ENCODE peak calls at places on chromosome 2, in seven cellular contexts. One of them, this sample, is unnamed.

GRCh38 chr2:86631846-86632485 is 8.3 kb upstream of the RNF103 start:
- DNase-seq in suprapubic skin: no peak
- DNase-seq in ovary: no peak
- DNase-seq in right lobe of liver: no peak
- DNase-seq in thoracic aorta: no peak
- DNase-seq in dorsolateral prefrontal cortex: no peak
- DNase-seq in astrocyte: no peak
- DNase-seq in this sample: no peak

GRCh38 chr2:236830931-236831330 is 254.8 kb upstream of the COPS8 start:
- DNase-seq in suprapubic skin: no peak
- DNase-seq in thoracic aorta: no peak
- DNase-seq in dorsolateral prefrontal cortex: no peak
- DNase-seq in right lobe of liver: no peak
- DNase-seq in astrocyte: no peak
- DNase-seq in ovary: no peak
- DNase-seq in this sample: no peak

GRCh38 chr2:152695763-152696162 is 21.5 kb downstream of the PRPF40A start:
- DNase-seq in thoracic aorta: no peak
- DNase-seq in right lobe of liver: no peak
- DNase-seq in astrocyte: no peak
- DNase-seq in suprapubic skin: no peak
- DNase-seq in dorsolateral prefrontal cortex: no peak
- DNase-seq in ovary: no peak
- DNase-seq in this sample: no peak

GRCh38 chr2:22487541-22487940 is 897.4 kb upstream of the KLHL29 start:
- DNase-seq in dorsolateral prefrontal cortex: no peak
- DNase-seq in thoracic aorta: no peak
- DNase-seq in suprapubic skin: no peak
- DNase-seq in astrocyte: no peak
- DNase-seq in ovary: no peak
- DNase-seq in right lobe of liver: no peak
- DNase-seq in this sample: no peak

GRCh38 chr2:229901819-229902218 is 20.0 kb downstream of the TRIP12 start:
- DNase-seq in dorsolateral prefrontal cortex: no peak
- DNase-seq in right lobe of liver: no peak
- DNase-seq in suprapubic skin: no peak
- DNase-seq in astrocyte: peak
- DNase-seq in ovary: no peak
- DNase-seq in thoracic aorta: no peak
- DNase-seq in this sample: no peak

GRCh38 chr2:237501892-237502513 is 15.0 kb downstream of the MLPH start:
- DNase-seq in thoracic aorta: no peak
- DNase-seq in dorsolateral prefrontal cortex: no peak
- DNase-seq in astrocyte: peak
- DNase-seq in suprapubic skin: no peak
- DNase-seq in ovary: no peak
- DNase-seq in right lobe of liver: no peak
- DNase-seq in this sample: peak

GRCh38 chr2:182715121-182715895 is 749 bp upstream of the DNAJC10 start:
- DNase-seq in ovary: no peak
- DNase-seq in suprapubic skin: no peak
- DNase-seq in thoracic aorta: no peak
- DNase-seq in right lobe of liver: no peak
- DNase-seq in astrocyte: peak
- DNase-seq in dorsolateral prefrontal cortex: no peak
- DNase-seq in this sample: no peak

GRCh38 chr2:79981316-79981715 is 323.2 kb downstream of the LRRTM1 start:
- DNase-seq in dorsolateral prefrontal cortex: no peak
- DNase-seq in suprapubic skin: no peak
- DNase-seq in ovary: no peak
- DNase-seq in thoracic aorta: no peak
- DNase-seq in right lobe of liver: no peak
- DNase-seq in astrocyte: no peak
- DNase-seq in this sample: no peak

GRCh38 chr2:65639156-65639876 is 206.9 kb upstream of the SPRED2 start:
- DNase-seq in suprapubic skin: no peak
- DNase-seq in ovary: no peak
- DNase-seq in thoracic aorta: no peak
- DNase-seq in astrocyte: peak
- DNase-seq in right lobe of liver: no peak
- DNase-seq in dorsolateral prefrontal cortex: no peak
- DNase-seq in this sample: no peak

GRCh38 chr2:175180701-175181103 is 808 bp downstream of the ATP5MC3 start:
- DNase-seq in right lobe of liver: peak
- DNase-seq in dorsolateral prefrontal cortex: no peak
- DNase-seq in thoracic aorta: no peak
- DNase-seq in astrocyte: peak
- DNase-seq in suprapubic skin: no peak
- DNase-seq in ovary: peak
- DNase-seq in this sample: peak

GRCh38 chr2:223102040-223102899 is 50.3 kb downstream of the KCNE4 start:
- DNase-seq in ovary: no peak
- DNase-seq in suprapubic skin: no peak
- DNase-seq in thoracic aorta: no peak
- DNase-seq in dorsolateral prefrontal cortex: no peak
- DNase-seq in astrocyte: no peak
- DNase-seq in right lobe of liver: no peak
- DNase-seq in this sample: no peak
- TF ChIP-seq CTCF in ovary: no peak
- TF ChIP-seq CTCF in suprapubic skin: no peak
- TF ChIP-seq CTCF in thoracic aorta: no peak
- TF ChIP-seq CTCF in dorsolateral prefrontal cortex: no peak
- TF ChIP-seq CTCF in astrocyte: no peak
- TF ChIP-seq CTCF in right lobe of liver: no peak
- TF ChIP-seq CTCF in this sample: no peak

GRCh38 chr2:169360984-169361705 is 1.2 kb downstream of the LRP2 start:
- DNase-seq in thoracic aorta: no peak
- DNase-seq in suprapubic skin: no peak
- DNase-seq in right lobe of liver: no peak
- DNase-seq in dorsolateral prefrontal cortex: no peak
- DNase-seq in astrocyte: no peak
- DNase-seq in ovary: no peak
- DNase-seq in this sample: no peak

GRCh38 chr2:169363027-169363569 is 764 bp upstream of the LRP2 start:
- DNase-seq in dorsolateral prefrontal cortex: no peak
- DNase-seq in suprapubic skin: no peak
- DNase-seq in right lobe of liver: no peak
- DNase-seq in ovary: no peak
- DNase-seq in astrocyte: no peak
- DNase-seq in thoracic aorta: no peak
- DNase-seq in this sample: no peak

GRCh38 chr2:169362346-169363026 is at the start of gene LRP2:
- DNase-seq in dorsolateral prefrontal cortex: peak
- DNase-seq in ovary: no peak
- DNase-seq in thoracic aorta: no peak
- DNase-seq in suprapubic skin: no peak
- DNase-seq in right lobe of liver: peak
- DNase-seq in astrocyte: no peak
- DNase-seq in this sample: peak

GRCh38 chr2:169363570-169364150 is 1.3 kb upstream of the LRP2 start:
- DNase-seq in right lobe of liver: peak
- DNase-seq in astrocyte: no peak
- DNase-seq in suprapubic skin: no peak
- DNase-seq in thoracic aorta: no peak
- DNase-seq in ovary: peak
- DNase-seq in dorsolateral prefrontal cortex: peak
- DNase-seq in this sample: peak

DNA sequence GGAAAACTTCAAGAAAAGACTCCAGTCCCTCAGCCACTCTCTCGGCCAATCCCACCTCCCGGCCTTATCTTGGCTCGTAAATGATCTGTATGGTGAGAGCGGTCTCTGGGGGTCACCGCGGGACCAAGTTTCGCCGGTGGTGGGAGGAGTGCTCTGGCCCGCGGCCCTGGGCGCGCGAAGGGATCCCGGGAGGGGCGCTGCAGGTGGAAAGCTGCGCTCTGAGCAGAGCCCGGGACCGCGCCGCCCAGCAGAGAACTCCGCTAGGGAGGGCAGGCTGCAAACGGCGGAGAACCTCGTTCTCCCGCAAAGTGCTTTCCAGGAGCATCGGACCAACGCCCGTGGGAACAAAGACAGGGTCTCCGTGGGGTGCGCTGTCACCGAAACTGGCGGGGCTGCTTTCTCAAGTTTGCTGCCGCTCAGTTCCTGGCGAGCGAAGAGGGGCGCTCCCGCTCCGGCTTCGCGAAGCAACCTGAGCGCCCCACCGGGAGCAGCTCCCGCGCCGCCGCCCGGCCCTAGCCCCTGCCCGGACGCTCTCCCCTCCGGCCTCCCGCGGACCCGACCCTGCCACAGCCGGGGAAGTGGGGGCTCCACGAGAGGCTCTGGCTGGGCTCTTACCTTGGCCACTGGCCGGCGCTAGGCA is 508 bp downstream of the LRP2 start:
- DNase-seq in suprapubic skin: no peak
- DNase-seq in ovary: peak
- DNase-seq in dorsolateral prefrontal cortex: peak
- DNase-seq in astrocyte: no peak
- DNase-seq in right lobe of liver: no peak
- DNase-seq in thoracic aorta: no peak
- DNase-seq in this sample: peak
- H3K27ac ChIP-seq in suprapubic skin: no peak
- H3K27ac ChIP-seq in ovary: no peak
- H3K27ac ChIP-seq in dorsolateral prefrontal cortex: peak
- H3K27ac ChIP-seq in astrocyte: no peak
- H3K27ac ChIP-seq in right lobe of liver: no peak
- H3K27ac ChIP-seq in thoracic aorta: no peak
- H3K27ac ChIP-seq in this sample: no peak

DNA sequence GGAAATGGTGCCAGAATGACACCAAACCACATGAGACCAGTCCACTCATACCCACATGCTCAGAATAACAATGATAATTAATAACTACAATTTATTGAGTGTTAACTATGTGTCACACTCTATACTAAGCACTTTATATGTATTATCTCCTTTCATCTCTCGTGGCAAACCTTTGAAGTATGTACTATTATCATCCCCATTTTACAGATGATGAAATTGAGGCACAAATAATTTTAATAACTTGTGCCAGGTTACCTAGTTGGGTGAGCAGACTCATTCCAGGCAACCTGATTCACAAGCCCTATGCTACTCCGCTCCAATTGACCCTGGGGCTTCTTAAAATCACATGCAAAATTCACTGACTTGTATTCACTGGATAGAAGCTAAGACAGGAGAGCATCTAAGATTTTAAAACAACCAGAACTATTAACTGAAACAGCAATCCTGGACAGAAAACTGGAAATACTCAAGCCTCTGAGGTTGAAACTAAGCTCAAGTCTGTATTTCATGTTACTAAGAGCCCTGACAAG is 2.0 kb downstream of the MREG start:
- DNase-seq in astrocyte: no peak
- DNase-seq in ovary: no peak
- DNase-seq in dorsolateral prefrontal cortex: no peak
- DNase-seq in thoracic aorta: no peak
- DNase-seq in suprapubic skin: no peak
- DNase-seq in right lobe of liver: no peak
- DNase-seq in this sample: no peak
- H3K4me3 ChIP-seq in astrocyte: no peak
- H3K4me3 ChIP-seq in ovary: no peak
- H3K4me3 ChIP-seq in dorsolateral prefrontal cortex: no peak
- H3K4me3 ChIP-seq in thoracic aorta: no peak
- H3K4me3 ChIP-seq in suprapubic skin: no peak
- H3K4me3 ChIP-seq in right lobe of liver: no peak
- H3K4me3 ChIP-seq in this sample: peak

DNA sequence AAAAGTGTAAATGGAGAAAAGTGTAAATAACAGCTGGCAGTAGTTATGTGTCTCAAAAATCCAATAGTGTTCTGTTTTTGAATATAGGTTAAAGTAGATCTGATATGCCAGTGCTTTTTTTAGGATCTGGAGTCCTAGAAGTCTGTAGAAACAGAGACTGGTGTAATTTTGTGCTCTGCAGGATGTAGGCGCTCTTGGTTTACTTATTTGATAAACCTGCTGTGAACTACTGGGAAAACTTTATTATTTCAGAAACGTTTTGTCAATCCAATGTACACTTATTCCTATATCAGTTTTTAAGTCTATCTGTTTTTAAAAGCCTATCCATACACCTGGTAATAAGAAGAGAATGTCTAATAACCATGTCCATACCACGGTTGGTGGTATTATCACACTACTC is 530.8 kb upstream of the ZNF804A start:
- DNase-seq in right lobe of liver: no peak
- DNase-seq in astrocyte: no peak
- DNase-seq in dorsolateral prefrontal cortex: no peak
- DNase-seq in suprapubic skin: no peak
- DNase-seq in thoracic aorta: no peak
- DNase-seq in ovary: no peak
- DNase-seq in this sample: no peak
- TF ChIP-seq CTCF in right lobe of liver: peak
- TF ChIP-seq CTCF in astrocyte: no peak
- TF ChIP-seq CTCF in dorsolateral prefrontal cortex: no peak
- TF ChIP-seq CTCF in suprapubic skin: no peak
- TF ChIP-seq CTCF in thoracic aorta: no peak
- TF ChIP-seq CTCF in ovary: no peak
- TF ChIP-seq CTCF in this sample: no peak

GRCh38 chr2:70331012-70331411 is 29.1 kb upstream of the FAM136A start:
- DNase-seq in right lobe of liver: no peak
- DNase-seq in suprapubic skin: no peak
- DNase-seq in dorsolateral prefrontal cortex: no peak
- DNase-seq in thoracic aorta: no peak
- DNase-seq in ovary: no peak
- DNase-seq in astrocyte: no peak
- DNase-seq in this sample: no peak

GRCh38 chr2:70325875-70326274 is 24.0 kb upstream of the FAM136A start:
- DNase-seq in dorsolateral prefrontal cortex: no peak
- DNase-seq in astrocyte: no peak
- DNase-seq in ovary: no peak
- DNase-seq in suprapubic skin: no peak
- DNase-seq in right lobe of liver: no peak
- DNase-seq in thoracic aorta: no peak
- DNase-seq in this sample: no peak

DNA sequence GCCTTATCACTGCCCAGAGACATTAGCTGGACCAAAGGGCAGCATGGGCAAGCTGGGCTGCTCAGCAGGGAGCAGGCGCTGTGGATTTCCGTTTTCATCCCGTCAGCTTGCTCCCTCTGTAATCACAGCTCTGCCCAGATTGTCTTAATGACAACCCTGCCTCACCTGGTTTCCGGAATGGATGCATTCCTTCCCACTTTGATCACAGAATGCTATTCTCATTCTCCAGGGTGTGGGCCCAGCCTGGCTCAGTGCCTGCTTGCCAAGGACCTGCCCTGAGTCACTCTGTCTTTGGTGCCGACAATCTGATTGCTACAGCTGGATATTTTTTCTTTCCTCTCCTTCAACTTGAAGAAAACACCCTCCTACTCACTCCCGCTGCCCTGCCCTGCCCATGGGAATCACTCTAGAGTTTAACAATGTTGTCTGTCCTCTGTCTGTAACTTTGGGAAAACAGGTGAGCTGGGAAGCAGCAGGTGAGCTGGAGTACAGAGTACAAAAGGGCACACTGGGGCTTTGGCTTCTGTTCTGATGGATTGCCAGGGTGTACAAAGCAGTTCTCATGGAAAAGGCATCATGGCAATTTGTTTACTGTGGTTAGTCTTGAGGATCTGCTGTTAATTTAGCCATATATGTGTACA is 27.2 kb upstream of the FAM136A start:
- DNase-seq in suprapubic skin: peak
- DNase-seq in ovary: no peak
- DNase-seq in astrocyte: peak
- DNase-seq in thoracic aorta: no peak
- DNase-seq in right lobe of liver: peak
- DNase-seq in dorsolateral prefrontal cortex: no peak
- DNase-seq in this sample: peak
- H3K27ac ChIP-seq in suprapubic skin: peak
- H3K27ac ChIP-seq in ovary: no peak
- H3K27ac ChIP-seq in astrocyte: no peak
- H3K27ac ChIP-seq in thoracic aorta: no peak
- H3K27ac ChIP-seq in right lobe of liver: no peak
- H3K27ac ChIP-seq in dorsolateral prefrontal cortex: no peak
- H3K27ac ChIP-seq in this sample: peak

This sample was measured in upper lobe of right lung.